ENCODE peak calls at places on chromosomes 7 and 10, in five cellular contexts. M is A549, Q is mesendoderm, O is DND-41, Z is HCT116. F is an unnamed sample.

GRCh38 chr7:55629051-55629677 is 56.9 kb upstream of the VOPP1 start:
- DNase-seq in Z (no peak), M (no peak), O (no peak), Q (no peak), F (no peak)

GRCh38 chr10:119412831-119413737 is 129.4 kb downstream of the RGS10 start:
- DNase-seq in Z (no peak), M (no peak), Q (peak; percentile 86), O (no peak), F (peak; percentile 94)

GRCh38 chr10:19719320-19719719 is 96.9 kb upstream of the PLXDC2 start:
- DNase-seq in O (no peak), Z (no peak), M (no peak), Q (no peak), F (peak; percentile 71)

GRCh38 chr7:80941206-80941758 is 22.4 kb upstream of the SEMA3C start:
- DNase-seq in M (peak; percentile 17), Q (no peak), O (no peak), Z (no peak), F (no peak)

GRCh38 chr10:73601486-73601921 is 10.4 kb upstream of the USP54 start:
- DNase-seq in M (no peak), Z (no peak), O (no peak), Q (peak; percentile 84), F (no peak)

GRCh38 chr7:28748934-28749584 is 209.1 kb downstream of the TRIL start:
- DNase-seq in Z (peak; percentile 38), Q (peak; percentile 31), M (peak; percentile 33), O (peak; percentile 4), F (no peak)

GRCh38 chr7:1889091-1889490 is 219.0 kb downstream of the ELFN1 start:
- DNase-seq in Z (no peak), O (no peak), Q (no peak), M (no peak), F (peak; percentile 14)

GRCh38 chr7:77498659-77499379 is 38.3 kb upstream of the PTPN12 start:
- DNase-seq in Q (no peak), Z (no peak), M (no peak), O (no peak), F (peak; percentile 34)

GRCh38 chr10:48634198-48634983 is 29.5 kb upstream of the ARHGAP22 start:
- DNase-seq in O (peak; percentile 87), M (no peak), Q (no peak), Z (no peak), F (peak; percentile 90)

GRCh38 chr10:49071221-49071761 is 44.0 kb downstream of the VSTM4 start:
- DNase-seq in O (no peak), Q (no peak), M (no peak), Z (no peak), F (no peak)

GRCh38 chr7:1510780-1511154 is 6.6 kb upstream of the INTS1 start:
- DNase-seq in M (no peak), Z (no peak), O (peak; percentile 75), Q (no peak), F (no peak)

GRCh38 chr10:9311702-9312499 is 1257.4 kb downstream of the GATA3 start:
- DNase-seq in Z (no peak), Q (no peak), M (no peak), O (no peak), F (no peak)

GRCh38 chr10:116274141-116274861 is 1.3 kb upstream of the GFRA1 start:
- DNase-seq in M (peak; percentile 55), O (no peak), Z (no peak), Q (peak; percentile 46), F (peak; percentile 93)

GRCh38 chr7:17342726-17343125 is 44.3 kb downstream of the AHR start:
- DNase-seq in M (no peak), Q (no peak), O (no peak), Z (no peak), F (no peak)

GRCh38 chr10:131453772-131454634 is 142.5 kb upstream of the TCERG1L start:
- DNase-seq in M (no peak), Q (peak; percentile 92), O (peak; percentile 63), Z (peak; percentile 21), F (no peak)

GRCh38 chr10:75294031-75294437 is 58.3 kb upstream of the COMTD1 start:
- DNase-seq in M (no peak), O (no peak), Z (no peak), Q (peak; percentile 42), F (peak; percentile 81)

GRCh38 chr10:132469197-132469942 is 68.2 kb upstream of the INPP5A start:
- DNase-seq in Z (no peak), M (no peak), Q (no peak), O (no peak), F (peak; percentile 88)

GRCh38 chr7:1725199-1725701 is 55.2 kb downstream of the ELFN1 start:
- DNase-seq in M (no peak), O (peak; percentile 30), Q (no peak), Z (no peak), F (peak; percentile 79)

GRCh38 chr7:117132385-117133120 is 179.3 kb downstream of the ST7 start:
- DNase-seq in Z (peak; percentile 42), M (peak; percentile 43), Q (no peak), O (no peak), F (peak; percentile 46)

GRCh38 chr10:19204239-19204917 is 155.8 kb downstream of the MALRD1 start:
- DNase-seq in Q (no peak), M (no peak), O (no peak), Z (no peak), F (no peak)

GRCh38 chr10:130111848-130112180 is 1.2 kb upstream of the C10orf143 start:
- DNase-seq in Q (no peak), Z (no peak), M (no peak), O (no peak), F (no peak)

GRCh38 chr10:117162093-117163021 is 24.3 kb upstream of the VAX1 start:
- DNase-seq in O (no peak), Z (no peak), M (no peak), Q (peak; percentile 64), F (peak; percentile 80)

GRCh38 chr10:3538850-3539531 is 246.0 kb downstream of the KLF6 start:
- DNase-seq in O (no peak), Q (peak; percentile 95), M (no peak), Z (no peak), F (peak; percentile 96)

GRCh38 chr7:40937879-40938278 is 765.0 kb downstream of the INHBA start:
- DNase-seq in O (no peak), Q (no peak), Z (no peak), M (no peak), F (no peak)

GRCh38 chr10:15738237-15738928 is 18.7 kb upstream of the ITGA8 start:
- DNase-seq in Q (no peak), O (no peak), Z (no peak), M (no peak), F (peak; percentile 68)

GRCh38 chr7:135842446-135843175 is 94.0 kb upstream of the FAM180A start:
- DNase-seq in O (no peak), Q (peak; percentile 68), M (no peak), Z (no peak), F (no peak)

GRCh38 chr10:113060221-113061053 is 110.4 kb downstream of the TCF7L2 start:
- DNase-seq in M (no peak), Z (no peak), Q (peak; percentile 89), O (peak; percentile 12), F (no peak)

GRCh38 chr7:93923946-93924345 is 2.4 kb downstream of the GNG11 start:
- DNase-seq in Q (no peak), O (no peak), Z (no peak), M (no peak), F (no peak)

GRCh38 chr10:74189999-74190421 is 39.0 kb downstream of the ADK start:
- DNase-seq in M (no peak), Q (peak; percentile 65), O (peak; percentile 53), Z (peak; percentile 72), F (peak; percentile 58)

GRCh38 chr7:116139807-116140206 is 70.5 kb upstream of the TES start:
- DNase-seq in M (no peak), Q (no peak), Z (no peak), O (no peak), F (no peak)

GRCh38 chr7:74417419-74417971 is 36.2 kb upstream of the GTF2IRD1 start:
- DNase-seq in M (peak; percentile 95), O (peak; percentile 43), Q (peak; percentile 69), Z (peak; percentile 44), F (peak; percentile 97)

GRCh38 chr7:100546129-100546867 is 7.3 kb downstream of the AGFG2 start:
- DNase-seq in Q (no peak), M (peak; percentile 63), Z (no peak), O (no peak), F (peak; percentile 60)

GRCh38 chr10:70880077-70880534 is 8.3 kb downstream of the PCBD1 start:
- DNase-seq in O (peak; percentile 79), Q (peak; percentile 83), Z (peak; percentile 68), M (peak; percentile 72), F (peak; percentile 93)

GRCh38 chr10:133335238-133336122 is 1.2 kb downstream of the CALY start:
- DNase-seq in Q (peak; percentile 75), O (no peak), M (peak; percentile 63), Z (no peak), F (peak; percentile 95)

GRCh38 chr10:68302871-68303270 is 29.0 kb upstream of the HNRNPH3 start:
- DNase-seq in Z (no peak), O (no peak), M (no peak), Q (no peak), F (no peak)

GRCh38 chr7:142383826-142384507 is 126.1 kb upstream of the PRSS58 start:
- DNase-seq in O (peak; percentile 73), Z (no peak), Q (no peak), M (no peak), F (no peak)

GRCh38 chr10:35545878-35546631 is 59.1 kb upstream of the GJD4 start:
- DNase-seq in O (no peak), M (no peak), Z (no peak), Q (no peak), F (no peak)
- H3K4me2 ChIP-seq in O (no peak overlapping the region), M (peak overlapping the region; percentile 68), Z (no peak overlapping the region), Q (no peak overlapping the region), F (peak overlapping the region; percentile 66)

DNA sequence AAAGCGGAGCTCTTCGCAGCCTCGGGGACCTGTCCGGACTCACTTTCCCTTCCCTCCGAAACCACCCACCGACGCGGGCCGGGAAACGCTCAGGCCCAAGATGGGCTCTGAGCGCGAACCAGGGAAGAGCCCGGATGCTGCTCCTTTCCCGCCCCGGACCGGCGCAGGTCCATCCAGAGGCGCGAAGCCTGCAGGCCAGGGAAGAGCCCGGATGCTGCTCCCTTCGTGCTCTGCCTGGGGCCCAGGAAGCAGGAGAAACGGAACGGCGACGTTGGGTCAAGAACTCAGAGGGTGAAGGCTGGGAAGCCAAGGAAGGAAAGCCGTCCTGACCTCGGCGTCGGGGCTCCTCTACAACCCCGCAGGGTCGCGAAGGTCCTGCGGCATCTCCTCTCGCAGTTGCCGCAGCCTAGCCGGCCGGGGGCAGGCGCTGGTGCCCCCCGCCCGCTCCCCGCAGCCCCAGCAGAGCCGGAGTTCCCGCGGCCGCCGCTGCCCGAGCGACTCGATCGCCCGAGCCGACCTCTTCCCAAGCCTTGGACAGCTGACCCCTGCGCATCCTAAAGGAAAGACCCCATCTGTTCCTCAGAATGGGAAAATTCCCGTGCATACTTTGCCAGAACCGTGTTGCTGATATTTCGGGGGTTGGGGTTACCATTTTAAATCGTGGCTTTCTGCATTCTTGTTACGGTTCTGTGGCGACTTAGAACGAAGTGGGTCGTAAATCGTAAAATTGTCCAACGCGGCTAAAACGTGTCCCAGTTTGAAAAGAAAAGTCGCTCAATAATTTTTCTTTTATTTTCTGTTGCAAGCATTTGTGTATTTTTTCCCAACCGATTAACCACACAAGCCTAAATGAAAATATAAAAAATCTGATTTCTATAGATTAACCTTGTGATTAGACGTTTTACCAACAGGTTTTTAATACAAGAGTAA is 7.5 kb downstream of the HOXA1 start:
- DNase-seq in O (no peak), Z (no peak), Q (peak; percentile 61), M (no peak), F (no peak)
- H3K4me2 ChIP-seq in O (no peak overlapping the region), Z (no peak overlapping the region), Q (no peak overlapping the region), M (no peak overlapping the region), F (peak overlapping the region; percentile 41)

GRCh38 chr7:108285018-108285368 is 154.8 kb upstream of the LAMB4 start:
- DNase-seq in O (no peak), Z (no peak), Q (no peak), M (no peak), F (no peak)
- H3K4me2 ChIP-seq in O (no peak overlapping the region), Z (no peak overlapping the region), Q (no peak overlapping the region), M (peak overlapping the region; percentile 62), F (no peak overlapping the region)

GRCh38 chr7:87598234-87599009 is 2.3 kb downstream of the ABCB1 start:
- DNase-seq in Q (no peak), M (no peak), O (no peak), Z (no peak), F (no peak)
- H3K4me2 ChIP-seq in Q (no peak overlapping the region), M (no peak overlapping the region), O (no peak overlapping the region), Z (no peak overlapping the region), F (no peak overlapping the region)

F was measured in osteoblast.